ENCODE peak calls at places on chromosomes 4 and X, in four cellular contexts. One of them, this sample, is unnamed.

GRCh38 chr4:74118600-74119351 is 19.8 kb upstream of the CXCL2 start:
- DNase-seq in PC-3: no peak
- DNase-seq in cardiac fibroblast: no peak
- DNase-seq in Peyer's patch: no peak
- DNase-seq in this sample: no peak

GRCh38 chrX:136892412-136892811 is 11.9 kb upstream of the RBMX start:
- DNase-seq in Peyer's patch: no peak
- DNase-seq in PC-3: no peak
- DNase-seq in cardiac fibroblast: no peak
- DNase-seq in this sample: no peak

GRCh38 chr4:86835677-86836076 is 13.5 kb downstream of the SLC10A6 start:
- DNase-seq in Peyer's patch: no peak
- DNase-seq in PC-3: no peak
- DNase-seq in cardiac fibroblast: no peak
- DNase-seq in this sample: no peak

GRCh38 chr4:41693629-41694028 is 54.9 kb downstream of the PHOX2B start:
- DNase-seq in cardiac fibroblast: peak
- DNase-seq in Peyer's patch: no peak
- DNase-seq in PC-3: peak
- DNase-seq in this sample: no peak

GRCh38 chr4:98879515-98879914 is 49.4 kb downstream of the EIF4E start:
- DNase-seq in cardiac fibroblast: no peak
- DNase-seq in PC-3: no peak
- DNase-seq in Peyer's patch: no peak
- DNase-seq in this sample: no peak

GRCh38 chr4:169327951-169328350 is 57.2 kb upstream of the SH3RF1 start:
- DNase-seq in PC-3: no peak
- DNase-seq in Peyer's patch: no peak
- DNase-seq in cardiac fibroblast: no peak
- DNase-seq in this sample: no peak

GRCh38 chr4:80788798-80789197 is 241.7 kb upstream of the BMP3 start:
- DNase-seq in PC-3: no peak
- DNase-seq in Peyer's patch: no peak
- DNase-seq in cardiac fibroblast: peak
- DNase-seq in this sample: no peak

GRCh38 chr4:124711469-124712416 is 789 bp downstream of the ANKRD50 start:
- DNase-seq in cardiac fibroblast: peak
- DNase-seq in PC-3: peak
- DNase-seq in Peyer's patch: peak
- DNase-seq in this sample: peak

GRCh38 chr4:101357751-101358150 is 10.4 kb upstream of the PPP3CA start:
- DNase-seq in PC-3: no peak
- DNase-seq in cardiac fibroblast: peak
- DNase-seq in Peyer's patch: no peak
- DNase-seq in this sample: no peak

GRCh38 chr4:19329631-19330030 is 922.1 kb upstream of the SLIT2 start:
- DNase-seq in cardiac fibroblast: peak
- DNase-seq in PC-3: no peak
- DNase-seq in Peyer's patch: no peak
- DNase-seq in this sample: no peak

GRCh38 chrX:136529795-136530194 is 2.2 kb upstream of the VGLL1 start:
- DNase-seq in PC-3: no peak
- DNase-seq in cardiac fibroblast: no peak
- DNase-seq in Peyer's patch: no peak
- DNase-seq in this sample: no peak

GRCh38 chr4:172982151-172982590 is 186.4 kb upstream of the GALNT7 start:
- DNase-seq in cardiac fibroblast: peak
- DNase-seq in PC-3: peak
- DNase-seq in Peyer's patch: no peak
- DNase-seq in this sample: peak

GRCh38 chr4:7060346-7061150 is 7.3 kb downstream of the GRPEL1 start:
- DNase-seq in PC-3: no peak
- DNase-seq in Peyer's patch: no peak
- DNase-seq in cardiac fibroblast: no peak
- DNase-seq in this sample: no peak

GRCh38 chr4:91485415-91485814 is 818.4 kb upstream of the GRID2 start:
- DNase-seq in PC-3: no peak
- DNase-seq in cardiac fibroblast: no peak
- DNase-seq in Peyer's patch: no peak
- DNase-seq in this sample: no peak

GRCh38 chr4:106334732-106335131 is 18.4 kb downstream of the AIMP1 start:
- DNase-seq in Peyer's patch: no peak
- DNase-seq in PC-3: no peak
- DNase-seq in cardiac fibroblast: no peak
- DNase-seq in this sample: no peak

GRCh38 chr4:151540728-151541437 is 131.9 kb downstream of the FHIP1A start:
- DNase-seq in cardiac fibroblast: peak
- DNase-seq in Peyer's patch: peak
- DNase-seq in PC-3: peak
- DNase-seq in this sample: no peak

GRCh38 chr4:92060333-92060732 is 243.4 kb upstream of the GRID2 start:
- DNase-seq in Peyer's patch: no peak
- DNase-seq in cardiac fibroblast: no peak
- DNase-seq in PC-3: no peak
- DNase-seq in this sample: no peak

GRCh38 chrX:40960041-40960440 is 125.2 kb upstream of the USP9X start:
- DNase-seq in PC-3: no peak
- DNase-seq in cardiac fibroblast: no peak
- DNase-seq in Peyer's patch: no peak
- DNase-seq in this sample: no peak

GRCh38 chr4:118740869-118741268 is 55.7 kb downstream of the METTL14 start:
- DNase-seq in PC-3: peak
- DNase-seq in Peyer's patch: no peak
- DNase-seq in cardiac fibroblast: peak
- DNase-seq in this sample: no peak

GRCh38 chr4:85952982-85953650 is 406.7 kb downstream of the MAPK10 start:
- DNase-seq in Peyer's patch: no peak
- DNase-seq in cardiac fibroblast: peak
- DNase-seq in PC-3: no peak
- DNase-seq in this sample: no peak

GRCh38 chrX:48468247-48468671 is 1.8 kb downstream of the SLC38A5 start:
- DNase-seq in cardiac fibroblast: no peak
- DNase-seq in PC-3: no peak
- DNase-seq in Peyer's patch: no peak
- DNase-seq in this sample: peak

GRCh38 chrX:84165716-84166115 is 22.3 kb downstream of the RPS6KA6 start:
- DNase-seq in cardiac fibroblast: peak
- DNase-seq in Peyer's patch: no peak
- DNase-seq in PC-3: no peak
- DNase-seq in this sample: no peak

GRCh38 chr4:135598151-135598550 is 1396.6 kb upstream of the PABPC4L start:
- DNase-seq in Peyer's patch: no peak
- DNase-seq in cardiac fibroblast: no peak
- DNase-seq in PC-3: no peak
- DNase-seq in this sample: no peak
- TF ChIP-seq CTCF in Peyer's patch: no peak
- TF ChIP-seq CTCF in cardiac fibroblast: no peak
- TF ChIP-seq CTCF in PC-3: no peak
- TF ChIP-seq CTCF in this sample: no peak

GRCh38 chr4:154029171-154029570 is 240.3 kb upstream of the SFRP2 start:
- DNase-seq in PC-3: no peak
- DNase-seq in cardiac fibroblast: no peak
- DNase-seq in Peyer's patch: no peak
- DNase-seq in this sample: no peak

GRCh38 chr4:154018659-154019058 is 229.8 kb upstream of the SFRP2 start:
- DNase-seq in cardiac fibroblast: no peak
- DNase-seq in Peyer's patch: no peak
- DNase-seq in PC-3: no peak
- DNase-seq in this sample: no peak

GRCh38 chr4:154024097-154024496 is 235.2 kb upstream of the SFRP2 start:
- DNase-seq in Peyer's patch: no peak
- DNase-seq in PC-3: no peak
- DNase-seq in cardiac fibroblast: peak
- DNase-seq in this sample: no peak
- TF ChIP-seq CTCF in Peyer's patch: no peak
- TF ChIP-seq CTCF in PC-3: peak
- TF ChIP-seq CTCF in cardiac fibroblast: peak
- TF ChIP-seq CTCF in this sample: no peak

GRCh38 chr4:94256833-94257232 is 49.2 kb downstream of the SMARCAD1 start:
- DNase-seq in cardiac fibroblast: peak
- DNase-seq in Peyer's patch: no peak
- DNase-seq in PC-3: peak
- DNase-seq in this sample: no peak
- TF ChIP-seq CTCF in cardiac fibroblast: no peak
- TF ChIP-seq CTCF in Peyer's patch: peak
- TF ChIP-seq CTCF in PC-3: peak
- TF ChIP-seq CTCF in this sample: no peak

GRCh38 chrX:68209008-68209407 is 224.3 kb downstream of the OPHN1 start:
- DNase-seq in cardiac fibroblast: no peak
- DNase-seq in PC-3: no peak
- DNase-seq in Peyer's patch: no peak
- DNase-seq in this sample: no peak
- TF ChIP-seq CTCF in cardiac fibroblast: no peak
- TF ChIP-seq CTCF in PC-3: no peak
- TF ChIP-seq CTCF in Peyer's patch: no peak
- TF ChIP-seq CTCF in this sample: no peak

This sample was measured in stomach.